ENCODE peak calls at places on chromosomes 11 and 22, in eight cellular contexts. Y is HFF-Myc, T is heart right ventricle, B is left ventricle myocardium inferior, M is spleen, H is lower leg skin, W is epithelial cell of proximal tubule, R is K562. F is an unnamed sample.

GRCh38 chr11:46718155-46719019 is 626 bp upstream of the F2 start:
- DNase-seq in Y (no peak), T (no peak), B (no peak), M (no peak), H (no peak), W (no peak), R (no peak), F (no peak)

GRCh38 chr11:121767433-121767832 is 314.7 kb upstream of the SORL1-AS1 start:
- DNase-seq in Y (no peak), T (no peak), B (no peak), M (no peak), H (no peak), W (no peak), R (no peak), F (no peak)

GRCh38 chr11:93747122-93747521 is 5.7 kb downstream of the C11orf54 start:
- DNase-seq in Y (no peak), T (no peak), B (no peak), M (no peak), H (no peak), W (no peak), R (no peak), F (no peak)

GRCh38 chr22:26482171-26482570 is 1.4 kb downstream of the HPS4 start:
- DNase-seq in Y (no peak), T (no peak), B (no peak), M (no peak), H (no peak), W (no peak), R (no peak), F (no peak)

GRCh38 chr11:95545116-95545875 is 244.3 kb downstream of the FAM76B start:
- DNase-seq in Y (no peak), T (no peak), B (no peak), M (no peak), H (no peak), W (no peak), R (no peak), F (no peak)

GRCh38 chr11:99632969-99633368 is 612.2 kb downstream of the CNTN5 start:
- DNase-seq in Y (no peak), T (no peak), B (no peak), M (no peak), H (no peak), W (no peak), R (no peak), F (no peak)

GRCh38 chr11:39011822-39012221 is 2413.8 kb upstream of the RAG2 start:
- DNase-seq in Y (no peak), T (no peak), B (no peak), M (no peak), H (no peak), W (no peak), R (no peak), F (no peak)

GRCh38 chr22:45949258-45949870 is 27.6 kb downstream of the WNT7B start:
- DNase-seq in Y (no peak), T (no peak), B (no peak), M (no peak), H (no peak), W (no peak), R (no peak), F (no peak)

GRCh38 chr11:64802370-64803162 is 448 bp downstream of the MAP4K2 start:
- DNase-seq in Y (no peak), T (no peak), B (peak), M (peak), H (no peak), W (no peak), R (no peak), F (no peak)

GRCh38 chr22:48670747-48671146 is 1156.9 kb downstream of the BRD1 start:
- DNase-seq in Y (no peak), T (no peak), B (no peak), M (no peak), H (no peak), W (no peak), R (no peak), F (no peak)

GRCh38 chr22:47727656-47728055 is 965.2 kb downstream of the TBC1D22A start:
- DNase-seq in Y (no peak), T (no peak), B (no peak), M (no peak), H (no peak), W (no peak), R (no peak), F (no peak)

GRCh38 chr11:75100314-75100713 is 3.6 kb upstream of the OR2AT4 start:
- DNase-seq in Y (peak), T (no peak), B (no peak), M (no peak), H (no peak), W (peak), R (peak), F (no peak)

GRCh38 chr11:123682976-123683375 is 28.6 kb upstream of the SCN3B start:
- DNase-seq in Y (no peak), T (no peak), B (no peak), M (no peak), H (no peak), W (no peak), R (no peak), F (no peak)

GRCh38 chr11:69355959-69356702 is 62.2 kb downstream of the MYEOV start:
- DNase-seq in Y (no peak), T (peak), B (no peak), M (no peak), H (peak), W (no peak), R (no peak), F (no peak)

GRCh38 chr11:115530752-115531151 is 26.5 kb upstream of the CADM1 start:
- DNase-seq in Y (no peak), T (no peak), B (no peak), M (no peak), H (no peak), W (no peak), R (no peak), F (no peak)

GRCh38 chr11:47616726-47617416 is 22.7 kb upstream of the C1QTNF4 start:
- DNase-seq in Y (peak), T (peak), B (no peak), M (no peak), H (peak), W (no peak), R (peak), F (peak)

GRCh38 chr22:38081941-38082828 is 1.8 kb downstream of the SLC16A8 start:
- DNase-seq in Y (no peak), T (no peak), B (no peak), M (no peak), H (no peak), W (no peak), R (no peak), F (no peak)

GRCh38 chr11:130798280-130798679 is 118.0 kb downstream of the SNX19 start:
- DNase-seq in Y (peak), T (no peak), B (no peak), M (no peak), H (no peak), W (peak), R (no peak), F (no peak)

GRCh38 chr11:129853508-129854228 is 38.0 kb downstream of the TMEM45B start:
- DNase-seq in Y (no peak), T (peak), B (no peak), M (no peak), H (peak), W (no peak), R (no peak), F (no peak)

GRCh38 chr11:57903441-57904123 is 120.1 kb upstream of the OR9Q1 start:
- DNase-seq in Y (no peak), T (no peak), B (no peak), M (no peak), H (peak), W (peak), R (peak), F (no peak)

GRCh38 chr11:103546236-103546635 is 437.0 kb downstream of the DYNC2H1 start:
- DNase-seq in Y (no peak), T (no peak), B (no peak), M (no peak), H (no peak), W (no peak), R (no peak), F (no peak)

GRCh38 chr11:66328307-66329144 is 7.7 kb downstream of the RIN1 start:
- DNase-seq in Y (no peak), T (peak), B (peak), M (peak), H (peak), W (no peak), R (peak), F (peak)

GRCh38 chr11:65392186-65392829 is 5.9 kb downstream of the FRMD8 start:
- DNase-seq in Y (no peak), T (no peak), B (no peak), M (no peak), H (no peak), W (no peak), R (no peak), F (no peak)

GRCh38 chr11:10021563-10021962 is 272.5 kb downstream of the SBF2 start:
- DNase-seq in Y (no peak), T (no peak), B (no peak), M (no peak), H (no peak), W (no peak), R (peak), F (no peak)

GRCh38 chr11:36376315-36376887 is 80.3 kb downstream of the PRR5L start:
- DNase-seq in Y (no peak), T (peak), B (peak), M (peak), H (no peak), W (no peak), R (no peak), F (no peak)

GRCh38 chr11:65041206-65042035 is at the start of gene SAC3D1:
- DNase-seq in Y (no peak), T (peak), B (no peak), M (no peak), H (no peak), W (no peak), R (peak), F (no peak)

GRCh38 chr22:36136475-36136874 is 24.1 kb downstream of the APOL3 start:
- DNase-seq in Y (no peak), T (no peak), B (no peak), M (no peak), H (peak), W (no peak), R (no peak), F (no peak)

DNA sequence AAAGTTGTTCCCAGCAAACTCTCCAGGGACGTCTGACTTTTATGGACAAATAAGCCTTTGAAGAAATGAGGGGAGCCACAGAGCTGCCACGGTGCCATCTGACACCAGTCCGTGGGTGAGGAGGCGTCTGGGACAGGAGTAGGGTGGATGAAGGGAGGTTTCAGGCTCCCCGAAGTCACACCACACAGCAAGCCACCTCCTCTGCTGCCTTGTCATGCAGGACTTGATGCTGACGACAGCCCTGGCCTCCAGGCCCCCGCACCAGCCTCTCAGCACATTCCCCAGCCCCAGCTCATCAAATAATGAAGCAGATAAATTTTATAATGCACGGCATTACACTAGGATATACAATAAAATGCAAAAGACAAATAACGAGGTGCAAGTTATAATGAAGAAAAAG is 156.5 kb downstream of the CEP164 start:
- DNase-seq in Y (no peak), T (no peak), B (no peak), M (no peak), H (no peak), W (no peak), R (no peak), F (no peak)
- H3K4me3 ChIP-seq in Y (no peak), T (no peak), B (no peak), M (no peak), H (no peak), W (no peak), R (no peak), F (no peak)

DNA sequence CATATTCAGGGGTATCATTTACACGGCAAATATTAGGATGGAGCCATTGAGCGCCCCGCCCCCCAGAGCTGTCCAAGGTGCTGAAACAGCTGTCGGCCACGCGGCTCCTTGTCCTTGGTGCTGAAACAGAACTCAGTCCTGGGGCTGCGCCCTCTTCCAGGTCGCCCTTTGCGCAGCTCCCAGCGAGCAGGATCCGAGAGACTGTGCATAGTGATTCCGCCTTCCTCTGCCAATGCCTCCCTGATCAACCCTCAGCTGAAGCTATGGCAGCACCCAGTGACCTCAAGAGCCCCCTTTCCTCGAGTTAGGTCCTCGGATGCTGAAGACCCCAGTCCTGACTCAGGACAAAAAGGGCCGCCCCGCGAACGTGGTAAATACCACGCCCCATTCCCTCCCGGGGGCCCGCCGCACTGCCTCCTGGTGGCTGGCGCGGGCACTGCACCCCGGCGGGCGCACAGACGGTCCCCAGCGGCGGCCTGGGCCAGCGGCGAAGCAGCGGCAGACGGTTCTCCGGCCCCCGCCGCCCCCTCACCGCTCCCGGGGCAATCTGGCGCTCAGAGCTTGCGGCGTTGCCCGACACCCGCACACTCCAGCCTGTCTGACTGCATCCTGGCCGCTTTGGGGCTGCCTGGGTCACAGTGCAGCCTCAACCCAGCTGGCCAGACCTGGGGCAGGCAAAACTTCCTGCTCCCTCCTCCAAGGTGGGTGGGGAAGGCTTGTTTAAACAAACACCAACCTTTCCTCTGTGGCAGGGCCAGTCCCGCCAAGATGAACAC is 13.4 kb downstream of the SYT7 start:
- DNase-seq in Y (peak), T (peak), B (peak), M (peak), H (peak), W (peak), R (peak), F (no peak)
- H3K4me3 ChIP-seq in Y (no peak), T (no peak), B (no peak), M (no peak), H (no peak), W (no peak), R (no peak), F (no peak)

DNA sequence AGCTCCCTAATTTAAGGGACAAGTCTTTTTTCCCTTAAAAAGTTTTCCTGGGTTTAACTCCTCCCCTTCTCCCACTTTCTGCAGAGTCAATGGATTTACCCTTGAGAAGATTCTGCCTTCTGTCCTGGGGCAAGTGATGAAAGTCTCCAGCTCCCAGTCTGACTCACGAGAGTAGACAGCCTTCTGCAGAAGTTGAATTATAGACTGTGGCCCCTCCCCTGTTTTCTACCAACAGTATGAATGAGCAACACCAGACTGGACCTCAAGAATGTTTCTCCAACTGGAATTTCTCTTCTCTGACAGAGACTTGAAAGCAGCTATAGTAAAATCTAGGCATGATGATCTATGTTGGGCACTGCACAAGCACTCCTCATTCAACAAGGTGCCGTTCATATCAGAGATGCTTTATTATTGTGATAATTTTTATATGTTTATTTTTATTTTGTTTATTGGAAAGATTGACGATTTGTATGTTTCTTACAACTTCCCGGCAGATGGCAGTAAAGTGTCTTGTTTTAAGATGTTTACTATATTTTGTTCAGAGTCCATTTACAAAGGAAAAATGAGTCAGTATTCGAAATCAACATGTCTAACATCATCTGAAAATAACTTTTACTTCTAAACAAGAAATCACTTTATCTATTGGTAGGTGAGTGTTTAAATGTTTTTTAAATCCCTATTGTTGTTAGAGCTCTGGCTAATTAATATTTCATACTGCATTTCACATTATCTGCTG is 56.6 kb downstream of the LMO2 start:
- DNase-seq in Y (no peak), T (no peak), B (no peak), M (no peak), H (no peak), W (peak), R (peak), F (no peak)
- H3K4me3 ChIP-seq in Y (no peak), T (no peak), B (no peak), M (no peak), H (no peak), W (no peak), R (no peak), F (no peak)

GRCh38 chr11:119421941-119422504 is 949 bp downstream of the THY1 start:
- DNase-seq in Y (no peak), T (no peak), B (no peak), M (no peak), H (no peak), W (no peak), R (no peak), F (no peak)
- H3K4me3 ChIP-seq in Y (peak), T (peak), B (peak), M (peak), H (no peak), W (peak), R (no peak), F (peak)

GRCh38 chr22:20272174-20272573 is 4.1 kb upstream of the RTN4R start:
- DNase-seq in Y (no peak), T (no peak), B (no peak), M (no peak), H (no peak), W (no peak), R (no peak), F (no peak)
- H3K4me3 ChIP-seq in Y (no peak), T (no peak), B (no peak), M (no peak), H (no peak), W (no peak), R (no peak), F (no peak)

GRCh38 chr22:43152355-43153071 is 1.2 kb downstream of the TSPO start:
- DNase-seq in Y (no peak), T (peak), B (peak), M (peak), H (peak), W (no peak), R (no peak), F (no peak)

GRCh38 chr22:43151251-43152000 is at the start of gene TSPO:
- DNase-seq in Y (no peak), T (peak), B (peak), M (peak), H (peak), W (no peak), R (peak), F (no peak)

GRCh38 chr22:43153916-43154315 is 2.6 kb downstream of the TSPO start:
- DNase-seq in Y (no peak), T (no peak), B (no peak), M (no peak), H (no peak), W (no peak), R (no peak), F (no peak)

GRCh38 chr22:43150731-43151206 is 590 bp upstream of the TSPO start:
- DNase-seq in Y (no peak), T (no peak), B (no peak), M (peak), H (no peak), W (no peak), R (no peak), F (no peak)

GRCh38 chr22:43152001-43152354 is 619 bp downstream of the TSPO start:
- DNase-seq in Y (no peak), T (no peak), B (no peak), M (no peak), H (no peak), W (no peak), R (no peak), F (no peak)
- H3K4me3 ChIP-seq in Y (peak), T (peak), B (peak), M (peak), H (peak), W (peak), R (peak), F (peak)

GRCh38 chr11:73344191-73344607 is 32.0 kb upstream of the RELT start:
- DNase-seq in Y (no peak), T (peak), B (peak), M (peak), H (no peak), W (no peak), R (no peak), F (no peak)
- H3K4me3 ChIP-seq in Y (no peak), T (no peak), B (peak), M (no peak), H (no peak), W (no peak), R (no peak), F (no peak)

GRCh38 chr11:27011560-27012253 is 17.8 kb downstream of the FIBIN start:
- DNase-seq in Y (no peak), T (no peak), B (no peak), M (no peak), H (no peak), W (no peak), R (no peak), F (no peak)

GRCh38 chr11:27013741-27014415 is 20.0 kb downstream of the FIBIN start:
- DNase-seq in Y (no peak), T (no peak), B (no peak), M (no peak), H (no peak), W (no peak), R (no peak), F (no peak)

GRCh38 chr11:27008811-27009535 is 15.1 kb downstream of the FIBIN start:
- DNase-seq in Y (no peak), T (no peak), B (no peak), M (no peak), H (no peak), W (no peak), R (no peak), F (no peak)

DNA sequence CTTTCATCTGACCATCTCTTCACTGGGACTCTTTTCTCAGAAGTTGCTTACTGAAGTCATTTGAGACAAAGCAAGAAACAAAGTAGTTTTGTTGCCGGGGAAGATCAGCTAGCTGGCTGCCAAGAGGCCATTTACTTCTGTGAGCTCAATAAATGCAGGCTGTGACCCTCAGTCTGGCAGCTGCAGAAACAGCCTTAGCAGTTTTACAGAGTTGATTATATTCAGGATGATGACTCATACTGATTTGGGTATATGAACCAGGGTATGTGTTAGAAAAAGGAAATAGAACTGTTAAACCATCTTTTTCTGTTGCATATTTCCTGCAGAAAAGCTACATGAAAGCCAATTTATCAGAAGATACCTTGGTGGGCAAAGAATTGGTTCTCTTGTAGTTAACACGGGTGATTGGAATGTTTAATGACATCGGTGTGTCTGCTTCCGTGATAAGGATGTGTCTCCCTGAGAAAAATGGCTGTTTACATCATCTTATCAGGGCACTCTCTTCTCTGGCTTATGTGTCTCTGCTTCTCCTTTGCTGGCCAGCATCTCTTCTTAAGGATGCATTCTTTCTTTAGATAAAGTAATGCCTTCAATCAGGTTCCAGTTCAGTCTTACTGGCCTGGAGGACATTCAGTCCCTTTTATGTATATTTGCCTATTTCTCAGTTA is 18.5 kb downstream of the FIBIN start:
- DNase-seq in Y (peak), T (no peak), B (no peak), M (no peak), H (no peak), W (no peak), R (no peak), F (no peak)
- H3K4me3 ChIP-seq in Y (no peak), T (no peak), B (no peak), M (no peak), H (no peak), W (no peak), R (no peak), F (no peak)

F was measured in Panc1.